ENCODE peak calls at places on chromosomes 6 and 20, in eight cellular contexts. One of them, this sample, is unnamed.

GRCh38 chr6:47144306-47144705 is 102.2 kb upstream of the ADGRF1 start:
- DNase-seq in left kidney: no peak
- DNase-seq in Ammon's horn: no peak
- DNase-seq in KBM-7: no peak
- DNase-seq in T-helper 17 cell: no peak
- DNase-seq in fibroblast of the conjunctiva: peak
- DNase-seq in T-helper 9 cell: no peak
- DNase-seq in hepatocyte: no peak
- DNase-seq in this sample: no peak

GRCh38 chr20:17721802-17722486 is 22.2 kb downstream of the BANF2 start:
- DNase-seq in left kidney: no peak
- DNase-seq in Ammon's horn: peak
- DNase-seq in KBM-7: no peak
- DNase-seq in T-helper 17 cell: no peak
- DNase-seq in fibroblast of the conjunctiva: no peak
- DNase-seq in T-helper 9 cell: no peak
- DNase-seq in hepatocyte: peak
- DNase-seq in this sample: peak

GRCh38 chr6:112337209-112337638 is 9.9 kb upstream of the RFPL4B start:
- DNase-seq in left kidney: peak
- DNase-seq in Ammon's horn: peak
- DNase-seq in KBM-7: peak
- DNase-seq in T-helper 17 cell: no peak
- DNase-seq in fibroblast of the conjunctiva: peak
- DNase-seq in T-helper 9 cell: no peak
- DNase-seq in hepatocyte: peak
- DNase-seq in this sample: peak

GRCh38 chr6:129370268-129370916 is 339.6 kb downstream of the ARHGAP18 start:
- DNase-seq in left kidney: peak
- DNase-seq in Ammon's horn: peak
- DNase-seq in KBM-7: peak
- DNase-seq in T-helper 17 cell: no peak
- DNase-seq in fibroblast of the conjunctiva: peak
- DNase-seq in T-helper 9 cell: peak
- DNase-seq in hepatocyte: peak
- DNase-seq in this sample: peak

GRCh38 chr6:138996524-138996923 is 8.5 kb upstream of the REPS1 start:
- DNase-seq in left kidney: no peak
- DNase-seq in Ammon's horn: no peak
- DNase-seq in KBM-7: no peak
- DNase-seq in T-helper 17 cell: no peak
- DNase-seq in fibroblast of the conjunctiva: no peak
- DNase-seq in T-helper 9 cell: no peak
- DNase-seq in hepatocyte: no peak
- DNase-seq in this sample: no peak

GRCh38 chr20:8678098-8678776 is 390.6 kb upstream of the PLCB4 start:
- DNase-seq in left kidney: no peak
- DNase-seq in Ammon's horn: no peak
- DNase-seq in KBM-7: no peak
- DNase-seq in T-helper 17 cell: no peak
- DNase-seq in fibroblast of the conjunctiva: no peak
- DNase-seq in T-helper 9 cell: no peak
- DNase-seq in hepatocyte: no peak
- DNase-seq in this sample: no peak

GRCh38 chr6:27867051-27867940 is 44.9 kb downstream of the OR2B2 start:
- DNase-seq in left kidney: peak
- DNase-seq in Ammon's horn: peak
- DNase-seq in KBM-7: no peak
- DNase-seq in T-helper 17 cell: peak
- DNase-seq in fibroblast of the conjunctiva: peak
- DNase-seq in T-helper 9 cell: peak
- DNase-seq in hepatocyte: peak
- DNase-seq in this sample: peak

GRCh38 chr6:148518371-148519156 is 175.9 kb downstream of the SASH1 start:
- DNase-seq in left kidney: no peak
- DNase-seq in Ammon's horn: no peak
- DNase-seq in KBM-7: no peak
- DNase-seq in T-helper 17 cell: no peak
- DNase-seq in fibroblast of the conjunctiva: no peak
- DNase-seq in T-helper 9 cell: no peak
- DNase-seq in hepatocyte: no peak
- DNase-seq in this sample: no peak

GRCh38 chr20:41480054-41480770 is 113.6 kb upstream of the EMILIN3 start:
- DNase-seq in left kidney: no peak
- DNase-seq in Ammon's horn: peak
- DNase-seq in KBM-7: peak
- DNase-seq in T-helper 17 cell: no peak
- DNase-seq in fibroblast of the conjunctiva: no peak
- DNase-seq in T-helper 9 cell: no peak
- DNase-seq in hepatocyte: no peak
- DNase-seq in this sample: no peak

GRCh38 chr6:14379568-14379967 is 262.0 kb downstream of the CD83 start:
- DNase-seq in left kidney: no peak
- DNase-seq in Ammon's horn: no peak
- DNase-seq in KBM-7: no peak
- DNase-seq in T-helper 17 cell: no peak
- DNase-seq in fibroblast of the conjunctiva: no peak
- DNase-seq in T-helper 9 cell: no peak
- DNase-seq in hepatocyte: no peak
- DNase-seq in this sample: no peak

GRCh38 chr20:48659888-48660287 is 167.9 kb downstream of the PREX1 start:
- DNase-seq in left kidney: no peak
- DNase-seq in Ammon's horn: peak
- DNase-seq in KBM-7: no peak
- DNase-seq in T-helper 17 cell: no peak
- DNase-seq in fibroblast of the conjunctiva: peak
- DNase-seq in T-helper 9 cell: no peak
- DNase-seq in hepatocyte: no peak
- DNase-seq in this sample: no peak

GRCh38 chr6:113857565-113858066 is 471 bp downstream of the MARCKS start:
- DNase-seq in left kidney: no peak
- DNase-seq in Ammon's horn: peak
- DNase-seq in KBM-7: peak
- DNase-seq in T-helper 17 cell: no peak
- DNase-seq in fibroblast of the conjunctiva: no peak
- DNase-seq in T-helper 9 cell: no peak
- DNase-seq in hepatocyte: peak
- DNase-seq in this sample: peak

GRCh38 chr20:6744805-6745204 is 22.7 kb upstream of the BMP2 start:
- DNase-seq in left kidney: no peak
- DNase-seq in Ammon's horn: no peak
- DNase-seq in KBM-7: no peak
- DNase-seq in T-helper 17 cell: no peak
- DNase-seq in fibroblast of the conjunctiva: no peak
- DNase-seq in T-helper 9 cell: no peak
- DNase-seq in hepatocyte: peak
- DNase-seq in this sample: no peak

GRCh38 chr20:63737940-63738686 is 1.5 kb upstream of the SLC2A4RG start:
- DNase-seq in left kidney: peak
- DNase-seq in Ammon's horn: no peak
- DNase-seq in KBM-7: no peak
- DNase-seq in T-helper 17 cell: peak
- DNase-seq in fibroblast of the conjunctiva: no peak
- DNase-seq in T-helper 9 cell: peak
- DNase-seq in hepatocyte: peak
- DNase-seq in this sample: no peak

GRCh38 chr6:56992053-56992452 is 37.1 kb downstream of the BEND6 start:
- DNase-seq in left kidney: no peak
- DNase-seq in Ammon's horn: no peak
- DNase-seq in KBM-7: no peak
- DNase-seq in T-helper 17 cell: no peak
- DNase-seq in fibroblast of the conjunctiva: no peak
- DNase-seq in T-helper 9 cell: no peak
- DNase-seq in hepatocyte: no peak
- DNase-seq in this sample: no peak

GRCh38 chr6:27312950-27313271 is 838 bp upstream of the POM121L2 start:
- DNase-seq in left kidney: no peak
- DNase-seq in Ammon's horn: no peak
- DNase-seq in KBM-7: no peak
- DNase-seq in T-helper 17 cell: no peak
- DNase-seq in fibroblast of the conjunctiva: no peak
- DNase-seq in T-helper 9 cell: no peak
- DNase-seq in hepatocyte: no peak
- DNase-seq in this sample: no peak

GRCh38 chr6:161374971-161375873 is 101.4 kb upstream of the AGPAT4 start:
- DNase-seq in left kidney: peak
- DNase-seq in Ammon's horn: peak
- DNase-seq in KBM-7: peak
- DNase-seq in T-helper 17 cell: no peak
- DNase-seq in fibroblast of the conjunctiva: no peak
- DNase-seq in T-helper 9 cell: no peak
- DNase-seq in hepatocyte: no peak
- DNase-seq in this sample: peak

GRCh38 chr20:8187740-8188139 is 55.7 kb downstream of the PLCB1 start:
- DNase-seq in left kidney: no peak
- DNase-seq in Ammon's horn: no peak
- DNase-seq in KBM-7: no peak
- DNase-seq in T-helper 17 cell: no peak
- DNase-seq in fibroblast of the conjunctiva: no peak
- DNase-seq in T-helper 9 cell: no peak
- DNase-seq in hepatocyte: no peak
- DNase-seq in this sample: no peak

GRCh38 chr6:158445426-158446085 is 114.3 kb upstream of the TMEM181 start:
- DNase-seq in left kidney: no peak
- DNase-seq in Ammon's horn: no peak
- DNase-seq in KBM-7: no peak
- DNase-seq in T-helper 17 cell: no peak
- DNase-seq in fibroblast of the conjunctiva: no peak
- DNase-seq in T-helper 9 cell: no peak
- DNase-seq in hepatocyte: no peak
- DNase-seq in this sample: no peak

GRCh38 chr20:46870041-46870440 is 24.6 kb upstream of the EYA2 start:
- DNase-seq in left kidney: no peak
- DNase-seq in Ammon's horn: no peak
- DNase-seq in KBM-7: no peak
- DNase-seq in T-helper 17 cell: no peak
- DNase-seq in fibroblast of the conjunctiva: no peak
- DNase-seq in T-helper 9 cell: no peak
- DNase-seq in hepatocyte: no peak
- DNase-seq in this sample: no peak

GRCh38 chr6:150380256-150380655 is 11.4 kb downstream of the IYD start:
- DNase-seq in left kidney: no peak
- DNase-seq in Ammon's horn: no peak
- DNase-seq in KBM-7: no peak
- DNase-seq in T-helper 17 cell: no peak
- DNase-seq in fibroblast of the conjunctiva: peak
- DNase-seq in T-helper 9 cell: no peak
- DNase-seq in hepatocyte: no peak
- DNase-seq in this sample: no peak

GRCh38 chr6:142900467-142900961 is 44.5 kb downstream of the HIVEP2 start:
- DNase-seq in left kidney: peak
- DNase-seq in Ammon's horn: no peak
- DNase-seq in KBM-7: no peak
- DNase-seq in T-helper 17 cell: no peak
- DNase-seq in fibroblast of the conjunctiva: no peak
- DNase-seq in T-helper 9 cell: no peak
- DNase-seq in hepatocyte: no peak
- DNase-seq in this sample: no peak

GRCh38 chr20:31956556-31957220 is 4.8 kb upstream of the PDRG1 start:
- DNase-seq in left kidney: no peak
- DNase-seq in Ammon's horn: no peak
- DNase-seq in KBM-7: no peak
- DNase-seq in T-helper 17 cell: no peak
- DNase-seq in fibroblast of the conjunctiva: no peak
- DNase-seq in T-helper 9 cell: no peak
- DNase-seq in hepatocyte: no peak
- DNase-seq in this sample: no peak

GRCh38 chr6:164133095-164133494 is 718.6 kb downstream of the QKI start:
- DNase-seq in left kidney: no peak
- DNase-seq in Ammon's horn: no peak
- DNase-seq in KBM-7: no peak
- DNase-seq in T-helper 17 cell: no peak
- DNase-seq in fibroblast of the conjunctiva: no peak
- DNase-seq in T-helper 9 cell: no peak
- DNase-seq in hepatocyte: peak
- DNase-seq in this sample: no peak

GRCh38 chr6:153096792-153097191 is 34.3 kb downstream of the RGS17 start:
- DNase-seq in left kidney: no peak
- DNase-seq in Ammon's horn: no peak
- DNase-seq in KBM-7: no peak
- DNase-seq in T-helper 17 cell: no peak
- DNase-seq in fibroblast of the conjunctiva: no peak
- DNase-seq in T-helper 9 cell: no peak
- DNase-seq in hepatocyte: no peak
- DNase-seq in this sample: no peak

GRCh38 chr6:47034421-47034820 is 7.7 kb downstream of the ADGRF1 start:
- DNase-seq in left kidney: no peak
- DNase-seq in Ammon's horn: peak
- DNase-seq in KBM-7: no peak
- DNase-seq in T-helper 17 cell: no peak
- DNase-seq in fibroblast of the conjunctiva: no peak
- DNase-seq in T-helper 9 cell: no peak
- DNase-seq in hepatocyte: no peak
- DNase-seq in this sample: no peak

GRCh38 chr6:170225852-170226417 is 64.9 kb downstream of the DLL1 start:
- DNase-seq in left kidney: no peak
- DNase-seq in Ammon's horn: no peak
- DNase-seq in KBM-7: no peak
- DNase-seq in T-helper 17 cell: no peak
- DNase-seq in fibroblast of the conjunctiva: no peak
- DNase-seq in T-helper 9 cell: no peak
- DNase-seq in hepatocyte: no peak
- DNase-seq in this sample: no peak

GRCh38 chr6:131292145-131292938 is 157.1 kb downstream of the AKAP7 start:
- DNase-seq in left kidney: peak
- DNase-seq in Ammon's horn: no peak
- DNase-seq in KBM-7: no peak
- DNase-seq in T-helper 17 cell: no peak
- DNase-seq in fibroblast of the conjunctiva: no peak
- DNase-seq in T-helper 9 cell: no peak
- DNase-seq in hepatocyte: peak
- DNase-seq in this sample: peak

GRCh38 chr20:18032977-18033892 is 24.5 kb downstream of the OVOL2 start:
- DNase-seq in left kidney: peak
- DNase-seq in Ammon's horn: no peak
- DNase-seq in KBM-7: no peak
- DNase-seq in T-helper 17 cell: no peak
- DNase-seq in fibroblast of the conjunctiva: no peak
- DNase-seq in T-helper 9 cell: no peak
- DNase-seq in hepatocyte: peak
- DNase-seq in this sample: peak

GRCh38 chr6:2449572-2449940 is 204.2 kb upstream of the GMDS start:
- DNase-seq in left kidney: no peak
- DNase-seq in Ammon's horn: no peak
- DNase-seq in KBM-7: no peak
- DNase-seq in T-helper 17 cell: no peak
- DNase-seq in fibroblast of the conjunctiva: no peak
- DNase-seq in T-helper 9 cell: no peak
- DNase-seq in hepatocyte: no peak
- DNase-seq in this sample: no peak

GRCh38 chr6:105179244-105180065 is at the start of gene POPDC3:
- DNase-seq in left kidney: peak
- DNase-seq in Ammon's horn: peak
- DNase-seq in KBM-7: peak
- DNase-seq in T-helper 17 cell: no peak
- DNase-seq in fibroblast of the conjunctiva: no peak
- DNase-seq in T-helper 9 cell: no peak
- DNase-seq in hepatocyte: peak
- DNase-seq in this sample: peak

GRCh38 chr6:16832027-16832688 is 70.9 kb upstream of the ATXN1 start:
- DNase-seq in left kidney: peak
- DNase-seq in Ammon's horn: no peak
- DNase-seq in KBM-7: no peak
- DNase-seq in T-helper 17 cell: no peak
- DNase-seq in fibroblast of the conjunctiva: no peak
- DNase-seq in T-helper 9 cell: no peak
- DNase-seq in hepatocyte: no peak
- DNase-seq in this sample: no peak

GRCh38 chr6:154447929-154448328 is 62.6 kb downstream of the CNKSR3 start:
- DNase-seq in left kidney: peak
- DNase-seq in Ammon's horn: no peak
- DNase-seq in KBM-7: no peak
- DNase-seq in T-helper 17 cell: no peak
- DNase-seq in fibroblast of the conjunctiva: no peak
- DNase-seq in T-helper 9 cell: no peak
- DNase-seq in hepatocyte: peak
- DNase-seq in this sample: no peak

GRCh38 chr6:28985396-28986164 is 19.5 kb downstream of the ZNF311 start:
- DNase-seq in left kidney: peak
- DNase-seq in Ammon's horn: peak
- DNase-seq in KBM-7: no peak
- DNase-seq in T-helper 17 cell: no peak
- DNase-seq in fibroblast of the conjunctiva: peak
- DNase-seq in T-helper 9 cell: no peak
- DNase-seq in hepatocyte: peak
- DNase-seq in this sample: peak

This sample was measured in mesendoderm.